ENCODE peak calls at places on chromosomes 6 and 20, in four cellular contexts. G is A549, N is ovary, R is tibial nerve. B is an unnamed sample.

GRCh38 chr6:37093728-37094069 is 76.3 kb upstream of the PIM1 start:
- DNase-seq in R (no peak), G (no peak), N (no peak), B (no peak)

GRCh38 chr20:32861446-32861845 is 2.7 kb downstream of the EFCAB8 start:
- DNase-seq in G (no peak), N (no peak), R (no peak), B (no peak)

GRCh38 chr20:41374568-41374920 is 7.9 kb upstream of the EMILIN3 start:
- DNase-seq in G (no peak), R (no peak), N (no peak), B (no peak)

GRCh38 chr6:118165500-118165899 is 258.4 kb downstream of the SLC35F1 start:
- DNase-seq in R (no peak), G (no peak), N (no peak), B (no peak)

GRCh38 chr6:149863596-149863845 is 638 bp downstream of the LRP11 start:
- DNase-seq in N (no peak), R (no peak), G (no peak), B (no peak)

GRCh38 chr20:38599410-38599882 is 2.2 kb upstream of the ARHGAP40 start:
- DNase-seq in G (no peak), R (no peak), N (no peak), B (no peak)

GRCh38 chr6:17877890-17878440 is 109.5 kb downstream of the KIF13A start:
- DNase-seq in G (no peak), N (no peak), R (no peak), B (no peak)

GRCh38 chr20:32626859-32627636 is 41.9 kb upstream of the NOL4L start:
- DNase-seq in R (no peak), N (no peak), G (no peak), B (no peak)

GRCh38 chr6:170291271-170292110 is 613 bp upstream of the DLL1 start:
- DNase-seq in N (peak), R (no peak), G (no peak), B (no peak)

GRCh38 chr20:53678315-53678989 is 84.8 kb upstream of the ZNF217 start:
- DNase-seq in R (no peak), G (no peak), N (no peak), B (no peak)

GRCh38 chr6:147065786-147066185 is 138.4 kb upstream of the STXBP5 start:
- DNase-seq in R (no peak), G (no peak), N (no peak), B (no peak)

GRCh38 chr20:18588554-18589043 is 745 bp downstream of the DTD1 start:
- DNase-seq in G (no peak), N (no peak), R (no peak), B (no peak)

GRCh38 chr6:189676-190075 is 102.6 kb upstream of the DUSP22 start:
- DNase-seq in N (no peak), G (no peak), R (no peak), B (no peak)

GRCh38 chr6:91653954-91654843 is 1067.3 kb upstream of the MAP3K7 start:
- DNase-seq in R (no peak), G (no peak), N (no peak), B (no peak)

GRCh38 chr6:87341899-87342298 is 2.7 kb upstream of the C6orf163 start:
- DNase-seq in G (no peak), N (no peak), R (no peak), B (no peak)

GRCh38 chr6:107114213-107114871 is 973 bp downstream of the BEND3 start:
- DNase-seq in N (peak), G (peak), R (peak), B (peak)

GRCh38 chr6:81766482-81767069 is 14.1 kb upstream of the TENT5A start:
- DNase-seq in N (no peak), R (no peak), G (no peak), B (no peak)
- TF ChIP-seq POLR2A in N (no peak), R (no peak), G (no peak), B (no peak)

GRCh38 chr6:26105109-26105730 is 18.0 kb downstream of the HFE start:
- DNase-seq in G (no peak), R (no peak), N (no peak), B (no peak)

GRCh38 chr6:26103770-26104456 is 16.7 kb downstream of the HFE start:
- DNase-seq in N (peak), G (peak), R (peak), B (peak)

GRCh38 chr6:26105842-26106241 is 18.6 kb downstream of the HFE start:
- DNase-seq in G (no peak), N (no peak), R (no peak), B (no peak)

GRCh38 chr6:26103141-26103769 is 16.0 kb downstream of the HFE start:
- DNase-seq in G (peak), N (no peak), R (no peak), B (no peak)

DNA sequence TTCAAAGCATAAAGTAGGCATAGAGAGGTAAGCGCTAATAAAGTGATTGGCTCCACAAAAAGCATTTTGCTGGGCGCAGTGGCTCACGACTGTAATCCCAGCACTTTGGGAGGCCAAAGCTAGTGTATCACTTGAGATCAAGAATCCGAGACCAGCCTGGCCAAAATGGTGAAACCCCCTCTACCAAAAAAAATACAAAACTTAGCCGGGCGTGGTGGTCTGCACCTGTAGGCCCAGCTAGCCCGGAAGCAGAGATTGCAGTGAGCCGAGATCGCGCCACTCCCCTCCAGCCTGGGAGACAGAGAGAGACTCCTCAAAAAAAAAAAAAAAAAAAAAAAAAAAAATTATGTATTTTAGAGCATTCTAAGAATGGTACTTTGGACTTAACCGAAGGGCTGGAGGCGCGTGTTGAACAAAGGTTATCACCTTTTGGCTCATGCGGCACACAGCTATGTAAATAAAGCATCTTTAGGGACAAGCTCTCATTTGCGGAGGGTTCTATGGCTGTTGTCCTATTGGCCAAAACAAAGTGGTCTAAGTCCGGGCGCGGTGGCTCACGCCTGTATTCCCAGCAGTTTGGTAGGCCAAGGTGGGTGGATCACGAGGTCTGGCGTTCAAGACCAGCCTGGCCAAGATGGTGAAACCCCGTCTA is 17.4 kb downstream of the HFE start:
- DNase-seq in G (no peak), N (peak), R (no peak), B (no peak)
- TF ChIP-seq CTCF in G (no peak), N (no peak), R (no peak), B (no peak)

GRCh38 chr20:2692036-2692885 is at the start of gene EBF4:
- DNase-seq in N (peak), R (no peak), G (peak), B (no peak)
- TF ChIP-seq POLR2A in N (peak), R (peak), G (no peak), B (peak)

GRCh38 chr6:158960046-158960445 is 40.0 kb downstream of the RSPH3 start:
- DNase-seq in G (no peak), R (no peak), N (no peak), B (no peak)

GRCh38 chr6:158959552-158959951 is 40.5 kb downstream of the RSPH3 start:
- DNase-seq in R (no peak), G (no peak), N (no peak), B (no peak)

GRCh38 chr6:158962371-158962770 is 37.6 kb downstream of the RSPH3 start:
- DNase-seq in N (no peak), R (no peak), G (no peak), B (no peak)

GRCh38 chr6:158955265-158955664 is 44.7 kb downstream of the RSPH3 start:
- DNase-seq in G (no peak), N (no peak), R (no peak), B (no peak)

DNA sequence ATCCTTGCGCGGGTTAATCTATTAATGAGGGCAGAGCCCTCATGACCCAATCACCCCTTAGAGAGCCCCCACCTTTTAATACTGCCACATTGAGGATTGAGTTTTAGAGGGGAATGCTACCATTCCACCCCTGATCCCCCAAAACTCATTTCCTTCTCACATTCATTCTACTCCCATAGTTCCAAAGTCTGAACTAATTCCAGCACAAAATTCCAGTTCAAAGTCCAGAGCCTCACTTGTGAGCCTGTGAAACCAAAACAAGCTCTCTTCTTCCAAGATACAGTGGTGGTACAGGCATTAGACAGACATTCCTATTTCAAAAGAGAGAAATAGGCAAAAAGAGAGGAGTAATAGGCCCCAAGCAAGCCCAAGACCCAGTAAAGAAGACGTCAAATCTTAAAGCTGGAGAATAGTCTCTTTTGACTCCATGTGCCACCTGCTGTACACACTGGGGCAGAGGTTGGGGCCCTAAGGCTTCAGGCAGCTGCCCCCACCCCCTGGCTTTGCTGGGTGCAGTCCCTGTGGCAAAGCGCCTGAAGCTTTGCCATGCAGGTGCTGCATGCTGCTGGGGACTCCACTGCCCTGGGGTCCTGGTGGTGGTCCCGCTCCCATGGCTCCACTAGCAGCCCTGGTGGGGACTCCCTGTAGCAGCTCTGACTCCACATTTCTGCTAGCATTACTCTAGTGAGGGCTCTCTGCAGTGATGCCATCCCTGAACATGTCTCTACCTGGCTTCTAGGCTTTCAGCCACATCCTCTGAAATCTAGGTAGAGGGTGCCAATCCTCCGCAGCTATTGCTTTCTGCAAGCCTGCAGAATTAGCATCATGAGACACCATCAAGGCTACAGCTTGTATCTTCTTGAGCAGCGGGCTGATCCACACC is 41.3 kb downstream of the RSPH3 start:
- DNase-seq in N (no peak), G (no peak), R (no peak), B (no peak)
- TF ChIP-seq CTCF in N (no peak), G (no peak), R (no peak), B (no peak)

GRCh38 chr20:58994390-58995159 is 12.5 kb downstream of the CTSZ start:
- DNase-seq in N (no peak), R (peak), G (no peak), B (no peak)
- TF ChIP-seq POLR2A in N (no peak), R (no peak), G (no peak), B (no peak)

GRCh38 chr6:89792881-89793280 is 26.7 kb downstream of the MDN1 start:
- DNase-seq in G (peak), N (no peak), R (no peak), B (peak)
- TF ChIP-seq CTCF in G (peak), N (no peak), R (no peak), B (no peak)

DNA sequence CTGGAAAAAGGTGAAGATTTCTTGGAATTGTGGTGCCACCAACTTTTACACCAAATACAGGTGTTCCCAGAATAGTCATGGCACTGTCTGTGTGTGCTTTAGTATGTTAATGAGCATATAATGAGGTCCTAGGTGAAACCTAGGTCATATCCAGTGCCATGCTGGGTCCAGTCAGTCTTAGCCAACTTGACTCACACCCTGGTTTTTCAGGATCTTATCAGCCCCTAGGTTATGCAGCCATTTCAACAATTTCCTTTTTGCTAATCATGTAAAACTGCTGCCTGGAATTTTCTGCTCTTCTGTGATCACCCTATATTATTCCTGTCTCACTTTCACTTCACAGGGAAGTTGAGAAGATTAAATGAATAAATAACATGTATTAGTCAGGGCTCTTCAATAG is 23.7 kb downstream of the SDHAF4 start:
- DNase-seq in N (no peak), R (no peak), G (no peak), B (no peak)
- TF ChIP-seq POLR2A in N (no peak), R (no peak), G (no peak), B (no peak)

GRCh38 chr20:4814696-4815252 is 93.1 kb downstream of the PRND start:
- DNase-seq in G (no peak), R (no peak), N (no peak), B (no peak)

GRCh38 chr20:4815618-4816017 is 93.9 kb downstream of the PRND start:
- DNase-seq in R (no peak), G (no peak), N (no peak), B (no peak)

GRCh38 chr20:4812641-4813075 is 90.9 kb downstream of the PRND start:
- DNase-seq in N (no peak), R (no peak), G (no peak), B (no peak)

GRCh38 chr20:4813076-4813838 is 91.5 kb downstream of the PRND start:
- DNase-seq in R (no peak), N (peak), G (no peak), B (no peak)

DNA sequence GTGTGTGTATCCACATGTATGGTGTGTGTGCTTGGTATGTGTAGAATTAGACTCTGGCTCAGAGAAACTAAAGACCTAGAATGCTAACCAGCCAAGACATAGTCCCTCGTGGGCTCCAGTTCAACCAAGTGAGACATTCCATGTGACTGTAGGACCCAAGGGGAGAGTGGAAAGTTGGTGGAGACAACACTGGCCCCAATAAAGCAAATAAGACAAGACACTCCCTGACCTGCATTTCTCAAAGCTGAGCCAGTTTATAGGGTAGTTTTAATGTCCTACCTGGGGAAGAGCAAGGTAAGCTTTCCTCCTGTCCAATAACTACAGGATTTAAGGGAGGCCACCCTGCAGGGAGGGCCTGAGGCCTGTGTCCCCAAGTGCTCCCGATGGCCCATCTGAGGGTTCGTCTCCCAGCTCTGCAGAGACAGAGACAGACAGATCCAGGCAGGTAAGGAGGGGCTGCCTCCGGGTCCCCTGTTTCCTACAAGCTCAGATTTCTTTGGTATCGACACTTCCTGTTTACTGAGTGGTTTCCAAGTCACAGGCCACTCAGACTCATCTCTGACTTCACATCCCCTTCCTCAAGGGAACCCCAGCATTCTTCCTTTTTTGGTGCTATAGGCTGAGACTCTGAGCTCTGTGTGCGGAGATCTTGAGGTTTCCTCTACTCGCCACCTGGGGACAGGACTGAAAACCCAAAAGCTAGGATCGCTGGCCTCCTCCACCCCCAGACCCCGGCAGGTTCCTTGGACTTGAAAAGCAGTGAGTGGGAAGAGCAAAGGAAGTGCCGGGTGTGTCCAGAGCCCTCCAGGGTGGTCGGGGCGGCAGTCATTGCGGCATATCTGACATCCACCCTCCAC is 92.4 kb downstream of the PRND start:
- DNase-seq in G (no peak), N (no peak), R (no peak), B (no peak)
- TF ChIP-seq CTCF in G (no peak), N (no peak), R (no peak), B (no peak)

DNA sequence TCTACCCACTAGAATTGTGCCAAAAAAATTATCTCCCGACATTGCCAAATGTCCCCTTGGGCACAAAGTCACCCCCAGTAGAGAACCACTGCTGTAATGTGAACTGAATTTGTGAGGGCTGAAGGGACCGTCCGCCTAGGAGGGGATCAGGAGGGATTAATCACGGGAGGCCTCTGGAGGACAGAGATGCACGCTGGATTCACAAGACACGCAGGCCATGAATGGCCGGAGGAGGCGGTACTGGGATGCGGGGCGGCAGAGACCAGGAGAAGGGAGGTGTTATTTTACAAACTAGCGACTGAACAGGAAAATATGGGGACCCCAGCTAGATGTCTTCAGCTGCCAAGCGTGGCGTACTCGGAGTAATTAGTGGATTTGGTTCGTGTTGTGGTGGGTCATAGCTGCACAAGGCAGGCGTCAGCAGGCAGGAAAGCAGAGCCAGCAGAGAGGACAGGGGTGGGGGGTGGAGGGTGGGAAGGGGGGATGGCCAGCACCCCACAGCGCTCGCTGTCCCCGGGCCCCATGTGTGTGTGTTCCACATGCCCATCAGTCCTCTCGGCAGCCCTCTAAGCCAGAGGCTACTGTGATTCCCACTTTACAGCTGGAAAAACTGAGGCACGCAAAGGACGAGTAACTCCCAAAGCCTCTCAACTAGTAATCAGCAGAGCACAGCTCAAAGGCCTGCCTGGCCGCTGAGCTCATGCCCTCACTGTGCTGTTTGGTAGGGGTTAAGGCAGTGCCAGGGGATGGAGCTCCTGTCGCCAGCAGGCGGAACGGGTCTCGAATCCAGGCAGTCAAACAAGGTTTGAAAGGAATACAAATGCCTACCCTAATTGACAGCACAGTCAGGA is 175.0 kb downstream of the ZDHHC14 start:
- DNase-seq in G (no peak), N (no peak), R (no peak), B (no peak)
- TF ChIP-seq POLR2A in G (no peak), N (no peak), R (no peak), B (no peak)

GRCh38 chr20:13775867-13776266 is 8.9 kb downstream of the ESF1 start:
- DNase-seq in N (no peak), G (no peak), R (no peak), B (no peak)

GRCh38 chr20:13770141-13770540 is 14.6 kb downstream of the ESF1 start:
- DNase-seq in R (no peak), G (no peak), N (no peak), B (no peak)

GRCh38 chr20:13777171-13777601 is 7.5 kb downstream of the ESF1 start:
- DNase-seq in N (no peak), R (no peak), G (no peak), B (no peak)

GRCh38 chr20:13772529-13772928 is 12.2 kb downstream of the ESF1 start:
- DNase-seq in R (no peak), G (no peak), N (no peak), B (no peak)

DNA sequence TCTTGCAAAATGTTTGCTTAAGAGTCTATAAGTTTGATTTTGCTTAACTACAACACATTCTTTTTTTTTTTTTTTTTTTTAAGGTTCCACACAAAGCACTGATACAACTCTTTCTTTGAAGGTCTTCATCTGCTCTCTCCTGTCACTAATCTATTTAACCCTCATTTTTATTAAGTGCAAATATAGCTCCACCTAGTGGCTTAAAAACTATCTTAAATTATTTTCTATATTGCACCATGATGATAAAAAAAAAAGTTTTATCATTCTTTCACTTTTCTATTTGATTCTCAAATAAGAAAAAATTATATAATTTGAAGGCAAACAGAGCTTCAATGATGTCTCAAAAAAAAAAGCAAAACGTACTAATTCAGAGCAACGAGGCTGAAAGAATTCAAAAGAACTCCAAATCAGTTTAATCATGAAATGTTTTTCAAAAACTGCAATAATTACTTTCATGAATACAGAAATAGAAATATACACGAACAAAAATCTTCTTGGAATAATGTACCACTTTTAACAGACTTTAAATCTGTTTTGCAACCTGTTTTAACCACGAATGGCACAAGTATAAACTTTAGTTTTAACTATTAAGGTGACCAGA is 12.8 kb downstream of the ESF1 start:
- DNase-seq in N (no peak), G (peak), R (no peak), B (no peak)
- TF ChIP-seq CTCF in N (no peak), G (peak), R (no peak), B (peak)